ENCODE peak calls at places on chromosome 15, in six cellular contexts. P, K, S, M, T and F are unnamed samples.

GRCh38 chr15:65189102-65189740 is 4.1 kb upstream of the CLPX start:
- DNase-seq in P (peak; percentile 54), K (peak; percentile 49), S (peak; percentile 79), M (no peak), T (no peak), F (peak; percentile 69)

GRCh38 chr15:56086566-56086965 is 93.2 kb upstream of the NEDD4 start:
- DNase-seq in P (no peak), K (no peak), S (no peak), M (no peak), T (no peak), F (no peak)

GRCh38 chr15:60392601-60392985 is 5.2 kb downstream of the ANXA2 start:
- DNase-seq in P (no peak), K (peak; percentile 66), S (peak; percentile 82), M (no peak), T (no peak), F (no peak)

GRCh38 chr15:58362262-58362922 is 69.4 kb upstream of the LIPC start:
- DNase-seq in P (no peak), K (no peak), S (no peak), M (no peak), T (no peak), F (no peak)

GRCh38 chr15:22930782-22931484 is 49.2 kb downstream of the CYFIP1 start:
- DNase-seq in P (no peak), K (no peak), S (no peak), M (no peak), T (peak; percentile 63), F (no peak)

GRCh38 chr15:52178765-52179164 is 12.4 kb downstream of the GNB5 start:
- DNase-seq in P (no peak), K (no peak), S (peak; percentile 8), M (no peak), T (no peak), F (no peak)

GRCh38 chr15:101538996-101539395 is 49.5 kb upstream of the PCSK6 start:
- DNase-seq in P (no peak), K (no peak), S (no peak), M (no peak), T (no peak), F (no peak)

GRCh38 chr15:65423150-65423976 is 616 bp upstream of the IGDCC4 start:
- DNase-seq in P (peak; percentile 50), K (no peak), S (no peak), M (no peak), T (no peak), F (no peak)

GRCh38 chr15:57992761-57993295 is 72.7 kb downstream of the ALDH1A2 start:
- DNase-seq in P (no peak), K (no peak), S (no peak), M (no peak), T (no peak), F (no peak)

GRCh38 chr15:100601158-100601557 is 826 bp downstream of the LINS1 start:
- DNase-seq in P (no peak), K (peak; percentile 12), S (peak; percentile 16), M (no peak), T (peak; percentile 27), F (no peak)

GRCh38 chr15:42670441-42670840 is 66.5 kb downstream of the CDAN1 start:
- DNase-seq in P (no peak), K (no peak), S (no peak), M (peak; percentile 16), T (no peak), F (no peak)

GRCh38 chr15:62454567-62455172 is 289.6 kb upstream of the C2CD4B start:
- DNase-seq in P (no peak), K (no peak), S (no peak), M (no peak), T (no peak), F (no peak)

GRCh38 chr15:47505712-47506542 is 211.4 kb upstream of the SEMA6D start:
- DNase-seq in P (no peak), K (no peak), S (peak; percentile 29), M (no peak), T (no peak), F (no peak)

GRCh38 chr15:66254364-66255292 is 1.1 kb upstream of the MEGF11 start:
- DNase-seq in P (peak; percentile 59), K (no peak), S (no peak), M (no peak), T (no peak), F (no peak)

GRCh38 chr15:68693071-68693470 is 114.3 kb downstream of the CORO2B start:
- DNase-seq in P (no peak), K (no peak), S (peak; percentile 32), M (no peak), T (no peak), F (no peak)

GRCh38 chr15:76483752-76484151 is 147.2 kb downstream of the ISL2 start:
- DNase-seq in P (no peak), K (no peak), S (no peak), M (no peak), T (no peak), F (no peak)

GRCh38 chr15:65423977-65424679 is 1.4 kb upstream of the IGDCC4 start:
- DNase-seq in P (no peak), K (no peak), S (no peak), M (no peak), T (no peak), F (no peak)

GRCh38 chr15:45863881-45864580 is 229.2 kb downstream of the SQOR start:
- DNase-seq in P (no peak), K (peak; percentile 37), S (no peak), M (no peak), T (no peak), F (no peak)

GRCh38 chr15:63054281-63054683 is 11.7 kb downstream of the TPM1 start:
- DNase-seq in P (no peak), K (no peak), S (no peak), M (no peak), T (no peak), F (no peak)

GRCh38 chr15:65937046-65937445 is 67.8 kb downstream of the RAB11A start:
- DNase-seq in P (no peak), K (no peak), S (no peak), M (no peak), T (no peak), F (no peak)

DNA sequence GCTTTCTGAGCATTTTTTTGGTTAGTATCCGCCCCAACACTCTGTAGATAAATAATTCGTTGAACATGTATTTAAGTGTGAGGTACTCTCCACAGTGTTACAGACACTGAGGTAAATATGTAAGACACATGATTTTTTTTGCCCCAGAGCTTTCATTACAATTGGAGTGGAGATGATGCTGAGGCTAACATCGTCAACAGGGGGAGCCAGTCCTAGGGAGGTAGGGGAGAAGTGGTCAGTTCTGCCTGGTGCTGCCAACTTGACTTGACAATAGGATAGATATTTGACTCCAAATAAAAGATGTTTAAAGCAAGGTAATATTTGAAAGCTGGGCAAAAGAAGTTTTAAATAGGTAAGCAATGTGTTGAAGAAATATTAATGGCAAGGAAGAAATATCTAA is 295.7 kb downstream of the UNC13C start:
- DNase-seq in P (peak; percentile 38), K (peak; percentile 5), S (no peak), M (no peak), T (no peak), F (no peak)
- TF ChIP-seq CTCF in P (no peak), K (no peak), S (no peak), M (no peak), T (no peak), F (no peak)

GRCh38 chr15:91849749-91850161 is 3.8 kb upstream of the SLCO3A1 start:
- DNase-seq in P (no peak), K (no peak), S (peak; percentile 79), M (no peak), T (no peak), F (no peak)
- TF ChIP-seq CTCF in P (peak; percentile 27), K (peak; percentile 66), S (peak; percentile 72), M (peak; percentile 26), T (peak; percentile 16), F (no peak)

DNA sequence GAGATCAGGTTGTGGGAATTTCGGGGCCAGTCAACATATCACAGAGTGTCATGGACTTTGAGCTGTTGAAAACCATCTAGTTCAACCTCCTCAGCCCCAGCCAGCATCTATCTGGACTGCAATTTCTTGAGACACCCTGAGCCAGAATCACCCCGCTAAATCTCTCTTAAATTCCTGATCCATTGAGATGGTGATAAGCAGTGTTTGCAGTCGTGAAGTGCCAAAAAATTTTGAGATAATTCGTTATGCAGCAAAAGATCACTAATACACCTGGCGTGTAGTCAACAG is 29.3 kb downstream of the TMED3 start:
- DNase-seq in P (no peak), K (no peak), S (no peak), M (no peak), T (no peak), F (no peak)
- TF ChIP-seq CTCF in P (no peak), K (no peak), S (no peak), M (no peak), T (no peak), F (no peak)

GRCh38 chr15:84716036-84716732 is at the start of gene SEC11A:
- DNase-seq in P (peak; percentile 94), K (peak; percentile 99), S (peak; percentile 96), M (peak; percentile 71), T (peak; percentile 97), F (peak; percentile 93)
- TF ChIP-seq CTCF in P (no peak), K (no peak), S (no peak), M (no peak), T (no peak), F (no peak)

DNA sequence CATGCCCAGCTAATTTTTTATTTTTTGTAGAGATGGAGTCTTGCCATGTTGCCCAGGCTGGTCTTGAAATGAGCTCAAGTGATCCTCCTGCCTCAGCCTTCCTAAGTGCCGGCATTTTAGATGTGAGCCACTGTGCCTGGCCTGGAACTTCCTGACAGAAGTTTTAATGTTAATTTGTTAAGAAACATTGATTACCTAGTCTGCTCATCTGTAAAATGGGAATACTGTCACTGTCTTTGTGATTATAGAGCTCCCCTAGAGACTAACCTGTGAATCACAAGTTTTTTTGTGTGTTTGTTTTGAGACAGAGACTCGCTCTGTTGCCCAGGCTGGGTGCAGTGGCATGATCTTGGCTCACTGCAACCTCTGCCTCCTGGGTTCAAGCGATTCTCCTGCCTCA is 4.3 kb upstream of the EIF3J start:
- DNase-seq in P (no peak), K (no peak), S (no peak), M (no peak), T (no peak), F (no peak)
- TF ChIP-seq CTCF in P (no peak), K (no peak), S (no peak), M (peak; percentile 16), T (no peak), F (peak; percentile 17)

DNA sequence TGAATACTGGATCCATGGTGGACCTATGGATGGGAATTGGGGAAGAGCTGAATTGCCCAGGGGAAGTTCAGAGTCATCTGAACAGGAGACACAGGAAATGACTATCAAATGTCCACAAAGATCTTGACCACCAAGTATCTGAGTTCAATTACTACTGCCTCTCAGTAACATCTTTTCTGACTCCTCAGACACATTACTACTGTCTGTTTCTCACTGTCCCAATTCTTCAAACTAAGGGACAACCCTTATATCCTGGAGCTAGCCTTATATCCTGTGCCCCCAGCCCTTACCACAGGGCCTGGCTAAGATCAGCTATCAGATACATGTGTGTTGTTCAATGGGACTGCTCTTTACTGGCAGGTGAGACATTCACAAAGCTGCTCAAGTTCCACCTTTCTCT is 10.0 kb upstream of the IREB2 start:
- DNase-seq in P (no peak), K (no peak), S (no peak), M (no peak), T (no peak), F (no peak)
- TF ChIP-seq CTCF in P (no peak), K (no peak), S (no peak), M (no peak), T (no peak), F (no peak)